ENCODE peak calls at places on chromosomes 12 and 14, in seven cellular contexts. One of them, this sample, is unnamed.

GRCh38 chr14:68628605-68629310 is 164.1 kb downstream of the ZFP36L1 start:
- DNase-seq in mammary epithelial cell: peak; percentile 44
- DNase-seq in stimulated activated CD8-positive, alpha-beta memory T cell treated with anti-CD3 and anti-CD28 coated beads, Interleukin-12 subunit alpha, Interleukin-12 subunit beta, amount 100 ng/mL, for 1 hour: peak; percentile 12
- DNase-seq in HFF-Myc: no peak
- DNase-seq in AG04450: no peak
- DNase-seq in endothelial cell: no peak
- DNase-seq in NCI-H2081: no peak
- DNase-seq in this sample: no peak

GRCh38 chr14:94591871-94592270 is 10.6 kb downstream of the SERPINA5 start:
- DNase-seq in AG04450: no peak
- DNase-seq in HFF-Myc: no peak
- DNase-seq in NCI-H2081: no peak
- DNase-seq in stimulated activated CD8-positive, alpha-beta memory T cell treated with anti-CD3 and anti-CD28 coated beads, Interleukin-12 subunit alpha, Interleukin-12 subunit beta, amount 100 ng/mL, for 1 hour: no peak
- DNase-seq in mammary epithelial cell: no peak
- DNase-seq in endothelial cell: no peak
- DNase-seq in this sample: no peak

GRCh38 chr14:105943973-105944602 is 417.7 kb downstream of the TMEM121 start:
- DNase-seq in stimulated activated CD8-positive, alpha-beta memory T cell treated with anti-CD3 and anti-CD28 coated beads, Interleukin-12 subunit alpha, Interleukin-12 subunit beta, amount 100 ng/mL, for 1 hour: no peak
- DNase-seq in endothelial cell: no peak
- DNase-seq in HFF-Myc: no peak
- DNase-seq in NCI-H2081: no peak
- DNase-seq in AG04450: no peak
- DNase-seq in mammary epithelial cell: no peak
- DNase-seq in this sample: no peak

GRCh38 chr12:3463927-3464326 is 27.1 kb upstream of the PRMT8 start:
- DNase-seq in endothelial cell: no peak
- DNase-seq in AG04450: no peak
- DNase-seq in mammary epithelial cell: peak; percentile 77
- DNase-seq in NCI-H2081: no peak
- DNase-seq in HFF-Myc: no peak
- DNase-seq in stimulated activated CD8-positive, alpha-beta memory T cell treated with anti-CD3 and anti-CD28 coated beads, Interleukin-12 subunit alpha, Interleukin-12 subunit beta, amount 100 ng/mL, for 1 hour: no peak
- DNase-seq in this sample: no peak

GRCh38 chr14:95533391-95533821 is 1.4 kb upstream of the GLRX5 start:
- DNase-seq in stimulated activated CD8-positive, alpha-beta memory T cell treated with anti-CD3 and anti-CD28 coated beads, Interleukin-12 subunit alpha, Interleukin-12 subunit beta, amount 100 ng/mL, for 1 hour: no peak
- DNase-seq in mammary epithelial cell: no peak
- DNase-seq in HFF-Myc: no peak
- DNase-seq in NCI-H2081: peak; percentile 86
- DNase-seq in AG04450: no peak
- DNase-seq in endothelial cell: no peak
- DNase-seq in this sample: peak; percentile 59

GRCh38 chr12:112001555-112001954 is 11.4 kb downstream of the TMEM116 start:
- DNase-seq in HFF-Myc: no peak
- DNase-seq in mammary epithelial cell: no peak
- DNase-seq in AG04450: no peak
- DNase-seq in endothelial cell: no peak
- DNase-seq in stimulated activated CD8-positive, alpha-beta memory T cell treated with anti-CD3 and anti-CD28 coated beads, Interleukin-12 subunit alpha, Interleukin-12 subunit beta, amount 100 ng/mL, for 1 hour: no peak
- DNase-seq in NCI-H2081: no peak
- DNase-seq in this sample: no peak

GRCh38 chr14:104230946-104231345 is 92.6 kb downstream of the KIF26A start:
- DNase-seq in endothelial cell: no peak
- DNase-seq in HFF-Myc: no peak
- DNase-seq in mammary epithelial cell: no peak
- DNase-seq in NCI-H2081: no peak
- DNase-seq in stimulated activated CD8-positive, alpha-beta memory T cell treated with anti-CD3 and anti-CD28 coated beads, Interleukin-12 subunit alpha, Interleukin-12 subunit beta, amount 100 ng/mL, for 1 hour: no peak
- DNase-seq in AG04450: no peak
- DNase-seq in this sample: no peak

GRCh38 chr12:22083167-22083566 is 37.1 kb downstream of the CMAS start:
- DNase-seq in NCI-H2081: peak; percentile 31
- DNase-seq in mammary epithelial cell: peak; percentile 30
- DNase-seq in endothelial cell: no peak
- DNase-seq in stimulated activated CD8-positive, alpha-beta memory T cell treated with anti-CD3 and anti-CD28 coated beads, Interleukin-12 subunit alpha, Interleukin-12 subunit beta, amount 100 ng/mL, for 1 hour: no peak
- DNase-seq in HFF-Myc: no peak
- DNase-seq in AG04450: no peak
- DNase-seq in this sample: peak; percentile 58

GRCh38 chr12:91717804-91718203 is 427.8 kb downstream of the BTG1 start:
- DNase-seq in HFF-Myc: no peak
- DNase-seq in mammary epithelial cell: peak; percentile 21
- DNase-seq in stimulated activated CD8-positive, alpha-beta memory T cell treated with anti-CD3 and anti-CD28 coated beads, Interleukin-12 subunit alpha, Interleukin-12 subunit beta, amount 100 ng/mL, for 1 hour: no peak
- DNase-seq in NCI-H2081: no peak
- DNase-seq in AG04450: no peak
- DNase-seq in endothelial cell: no peak
- DNase-seq in this sample: no peak

GRCh38 chr12:32196250-32197198 is 89.9 kb downstream of the BICD1 start:
- DNase-seq in HFF-Myc: no peak
- DNase-seq in endothelial cell: no peak
- DNase-seq in stimulated activated CD8-positive, alpha-beta memory T cell treated with anti-CD3 and anti-CD28 coated beads, Interleukin-12 subunit alpha, Interleukin-12 subunit beta, amount 100 ng/mL, for 1 hour: no peak
- DNase-seq in mammary epithelial cell: no peak
- DNase-seq in AG04450: no peak
- DNase-seq in NCI-H2081: no peak
- DNase-seq in this sample: no peak

GRCh38 chr14:80575763-80576162 is 364.5 kb upstream of the DIO2 start:
- DNase-seq in HFF-Myc: no peak
- DNase-seq in endothelial cell: no peak
- DNase-seq in AG04450: no peak
- DNase-seq in stimulated activated CD8-positive, alpha-beta memory T cell treated with anti-CD3 and anti-CD28 coated beads, Interleukin-12 subunit alpha, Interleukin-12 subunit beta, amount 100 ng/mL, for 1 hour: no peak
- DNase-seq in mammary epithelial cell: peak; percentile 32
- DNase-seq in NCI-H2081: no peak
- DNase-seq in this sample: no peak

GRCh38 chr14:78974691-78975090 is 804.5 kb downstream of the NRXN3 start:
- DNase-seq in stimulated activated CD8-positive, alpha-beta memory T cell treated with anti-CD3 and anti-CD28 coated beads, Interleukin-12 subunit alpha, Interleukin-12 subunit beta, amount 100 ng/mL, for 1 hour: no peak
- DNase-seq in NCI-H2081: no peak
- DNase-seq in endothelial cell: no peak
- DNase-seq in HFF-Myc: no peak
- DNase-seq in AG04450: no peak
- DNase-seq in mammary epithelial cell: peak; percentile 17
- DNase-seq in this sample: peak; percentile 75

GRCh38 chr12:69042970-69043369 is 110.0 kb upstream of the CPM start:
- DNase-seq in endothelial cell: no peak
- DNase-seq in stimulated activated CD8-positive, alpha-beta memory T cell treated with anti-CD3 and anti-CD28 coated beads, Interleukin-12 subunit alpha, Interleukin-12 subunit beta, amount 100 ng/mL, for 1 hour: no peak
- DNase-seq in HFF-Myc: no peak
- DNase-seq in mammary epithelial cell: no peak
- DNase-seq in AG04450: no peak
- DNase-seq in NCI-H2081: peak; percentile 20
- DNase-seq in this sample: no peak

GRCh38 chr12:30700216-30700900 is 4.7 kb upstream of the IPO8 start:
- DNase-seq in AG04450: no peak
- DNase-seq in NCI-H2081: no peak
- DNase-seq in endothelial cell: no peak
- DNase-seq in stimulated activated CD8-positive, alpha-beta memory T cell treated with anti-CD3 and anti-CD28 coated beads, Interleukin-12 subunit alpha, Interleukin-12 subunit beta, amount 100 ng/mL, for 1 hour: no peak
- DNase-seq in mammary epithelial cell: no peak
- DNase-seq in HFF-Myc: no peak
- DNase-seq in this sample: peak; percentile 33

GRCh38 chr12:71465794-71466193 is 26.2 kb downstream of the LGR5 start:
- DNase-seq in stimulated activated CD8-positive, alpha-beta memory T cell treated with anti-CD3 and anti-CD28 coated beads, Interleukin-12 subunit alpha, Interleukin-12 subunit beta, amount 100 ng/mL, for 1 hour: no peak
- DNase-seq in AG04450: no peak
- DNase-seq in mammary epithelial cell: no peak
- DNase-seq in HFF-Myc: no peak
- DNase-seq in NCI-H2081: peak; percentile 79
- DNase-seq in endothelial cell: no peak
- DNase-seq in this sample: no peak

GRCh38 chr12:106985479-106985878 is 1.5 kb downstream of the MTERF2 start:
- DNase-seq in stimulated activated CD8-positive, alpha-beta memory T cell treated with anti-CD3 and anti-CD28 coated beads, Interleukin-12 subunit alpha, Interleukin-12 subunit beta, amount 100 ng/mL, for 1 hour: no peak
- DNase-seq in HFF-Myc: no peak
- DNase-seq in NCI-H2081: no peak
- DNase-seq in endothelial cell: no peak
- DNase-seq in AG04450: no peak
- DNase-seq in mammary epithelial cell: no peak
- DNase-seq in this sample: no peak

GRCh38 chr12:76915381-76916169 is 36.8 kb upstream of the CSRP2 start:
- DNase-seq in stimulated activated CD8-positive, alpha-beta memory T cell treated with anti-CD3 and anti-CD28 coated beads, Interleukin-12 subunit alpha, Interleukin-12 subunit beta, amount 100 ng/mL, for 1 hour: no peak
- DNase-seq in HFF-Myc: no peak
- DNase-seq in NCI-H2081: no peak
- DNase-seq in AG04450: no peak
- DNase-seq in mammary epithelial cell: no peak
- DNase-seq in endothelial cell: no peak
- DNase-seq in this sample: peak; percentile 11

GRCh38 chr12:95218164-95218851 is 701 bp downstream of the VEZT start:
- DNase-seq in endothelial cell: no peak
- DNase-seq in AG04450: no peak
- DNase-seq in NCI-H2081: peak; percentile 75
- DNase-seq in mammary epithelial cell: peak; percentile 85
- DNase-seq in stimulated activated CD8-positive, alpha-beta memory T cell treated with anti-CD3 and anti-CD28 coated beads, Interleukin-12 subunit alpha, Interleukin-12 subunit beta, amount 100 ng/mL, for 1 hour: peak; percentile 16
- DNase-seq in HFF-Myc: no peak
- DNase-seq in this sample: peak; percentile 62